ENCODE peak calls at places on chromosomes 12 and 14, in four cellular contexts. C is colonic mucosa, I is RWPE1, B is NCI-H1092. J is an unnamed sample.

GRCh38 chr14:33702293-33702692 is 248.6 kb downstream of the EGLN3 start:
- DNase-seq in C (no peak), I (no peak), B (no peak), J (no peak)

GRCh38 chr14:88043523-88043922 is 38.6 kb downstream of the GPR65 start:
- DNase-seq in C (no peak), I (no peak), B (no peak), J (no peak)

GRCh38 chr12:26022043-26022442 is 63.6 kb downstream of the RASSF8 start:
- DNase-seq in C (no peak), I (no peak), B (no peak), J (no peak)

GRCh38 chr14:28780843-28781503 is 14.4 kb downstream of the FOXG1 start:
- DNase-seq in C (no peak), I (no peak), B (no peak), J (no peak)

GRCh38 chr12:119988440-119988787 is 622 bp upstream of the BICDL1 start:
- DNase-seq in C (no peak), I (peak), B (no peak), J (peak)

GRCh38 chr12:120347766-120348165 is 20.2 kb upstream of the PLA2G1B start:
- DNase-seq in C (no peak), I (no peak), B (no peak), J (no peak)

GRCh38 chr12:88338486-88338885 is 196.4 kb downstream of the TMTC3 start:
- DNase-seq in C (no peak), I (no peak), B (no peak), J (no peak)

GRCh38 chr14:33676135-33676566 is 274.7 kb downstream of the EGLN3 start:
- DNase-seq in C (peak), I (peak), B (peak), J (peak)

GRCh38 chr12:72547593-72547992 is 275.4 kb downstream of the TRHDE start:
- DNase-seq in C (no peak), I (no peak), B (no peak), J (no peak)

GRCh38 chr14:84108746-84109457 is 1421.0 kb upstream of the FLRT2 start:
- DNase-seq in C (no peak), I (no peak), B (no peak), J (no peak)

GRCh38 chr12:94844452-94844851 is 159.0 kb downstream of the NDUFA12 start:
- DNase-seq in C (no peak), I (no peak), B (no peak), J (no peak)

GRCh38 chr14:75217508-75218206 is 41.2 kb upstream of the TMED10 start:
- DNase-seq in C (no peak), I (no peak), B (no peak), J (no peak)

GRCh38 chr12:131634037-131634436 is 76.9 kb upstream of the SFSWAP start:
- DNase-seq in C (no peak), I (no peak), B (no peak), J (no peak)

GRCh38 chr14:94322648-94323570 is at the start of gene SERPINA6:
- DNase-seq in C (peak), I (no peak), B (no peak), J (no peak)

GRCh38 chr14:23171251-23171975 is 12.0 kb downstream of the SLC7A8 start:
- DNase-seq in C (no peak), I (peak), B (no peak), J (no peak)

GRCh38 chr14:95727084-95727700 is 13.3 kb upstream of the TCL1A start:
- DNase-seq in C (no peak), I (no peak), B (peak), J (peak)

GRCh38 chr12:30970559-30971202 is 44.1 kb downstream of the TSPAN11 start:
- DNase-seq in C (no peak), I (no peak), B (no peak), J (no peak)

GRCh38 chr12:110741371-110741770 is 1.3 kb downstream of the PPP1CC start:
- DNase-seq in C (peak), I (no peak), B (no peak), J (no peak)

GRCh38 chr12:71439613-71440392 is at the start of gene LGR5:
- DNase-seq in C (peak), I (no peak), B (peak), J (peak)

GRCh38 chr14:90576581-90576980 is 179.8 kb downstream of the CALM1 start:
- DNase-seq in C (no peak), I (no peak), B (no peak), J (no peak)

J was measured in NCI-H2029 treated with DMSO at 0.1 percent for 48 hours.